ENCODE peak calls at places on chromosome 3, in nine cellular contexts. E is Right ventricle myocardium superior; U is NCI-H446 treated with DMSO at 0.1 percent for 48 hours; W is pancreas; L is effector memory CD8-positive, alpha-beta T cell; N is left kidney; A is stimulated activated CD4-positive, alpha-beta T cell treated with anti-CD3 and anti-CD28 coated beads, Interleukin-12 subunit alpha, Interleukin-12 subunit beta, amount 100 ng/mL, for 4 hours; P is NCI-H2107; B is mesenchymal stem cell. Q is an unnamed sample.

GRCh38 chr3:188788621-188789081 is 383.1 kb upstream of the TPRG1 start:
- DNase-seq in E (no peak), U (no peak), W (no peak), L (peak), N (no peak), A (peak), P (no peak), B (peak), Q (no peak)

GRCh38 chr3:44942202-44942921 is 33.6 kb downstream of the ZDHHC3 start:
- DNase-seq in E (no peak), U (no peak), W (no peak), L (no peak), N (no peak), A (no peak), P (no peak), B (peak), Q (no peak)

GRCh38 chr3:56557815-56558170 is 818 bp downstream of the CCDC66 start:
- DNase-seq in E (no peak), U (no peak), W (no peak), L (peak), N (peak), A (no peak), P (no peak), B (no peak), Q (no peak)

GRCh38 chr3:36647423-36647853 is 116.9 kb downstream of the DCLK3 start:
- DNase-seq in E (no peak), U (no peak), W (no peak), L (no peak), N (no peak), A (no peak), P (no peak), B (peak), Q (no peak)

GRCh38 chr3:98782826-98783500 is 19.8 kb downstream of the ST3GAL6 start:
- DNase-seq in E (no peak), U (no peak), W (no peak), L (no peak), N (peak), A (no peak), P (no peak), B (no peak), Q (no peak)

GRCh38 chr3:123069021-123069381 is 2.2 kb downstream of the PDIA5 start:
- DNase-seq in E (no peak), U (no peak), W (peak), L (no peak), N (no peak), A (no peak), P (no peak), B (no peak), Q (no peak)

GRCh38 chr3:46671541-46672348 is 21.7 kb downstream of the ALS2CL start:
- DNase-seq in E (no peak), U (no peak), W (peak), L (no peak), N (no peak), A (no peak), P (no peak), B (no peak), Q (no peak)

GRCh38 chr3:45154641-45155147 is 8.5 kb upstream of the CDCP1 start:
- DNase-seq in E (no peak), U (no peak), W (no peak), L (no peak), N (no peak), A (no peak), P (no peak), B (peak), Q (no peak)

GRCh38 chr3:116388867-116389385 is 56.4 kb downstream of the LSAMP start:
- DNase-seq in E (no peak), U (peak), W (no peak), L (no peak), N (no peak), A (no peak), P (no peak), B (no peak), Q (no peak)

GRCh38 chr3:157438371-157438735 is 1.7 kb downstream of the PTX3 start:
- DNase-seq in E (no peak), U (peak), W (no peak), L (no peak), N (peak), A (no peak), P (no peak), B (no peak), Q (no peak)

GRCh38 chr3:132457301-132457700 is 40.0 kb downstream of the DNAJC13 start:
- DNase-seq in E (no peak), U (no peak), W (no peak), L (no peak), N (no peak), A (no peak), P (no peak), B (no peak), Q (no peak)

GRCh38 chr3:71484452-71484851 is 99.1 kb downstream of the FOXP1 start:
- DNase-seq in E (no peak), U (no peak), W (no peak), L (no peak), N (no peak), A (no peak), P (no peak), B (no peak), Q (no peak)

GRCh38 chr3:108131105-108131794 is 40.4 kb upstream of the CD47 start:
- DNase-seq in E (no peak), U (no peak), W (no peak), L (no peak), N (no peak), A (no peak), P (no peak), B (peak), Q (no peak)

GRCh38 chr3:150062492-150062891 is 91.8 kb upstream of the PFN2 start:
- DNase-seq in E (no peak), U (peak), W (no peak), L (no peak), N (peak), A (no peak), P (no peak), B (peak), Q (no peak)

GRCh38 chr3:25555695-25556094 is 109.0 kb downstream of the TOP2B start:
- DNase-seq in E (no peak), U (no peak), W (no peak), L (no peak), N (no peak), A (no peak), P (no peak), B (no peak), Q (no peak)

GRCh38 chr3:136621628-136622027 is 130.6 kb downstream of the STAG1 start:
- DNase-seq in E (no peak), U (no peak), W (no peak), L (no peak), N (no peak), A (no peak), P (no peak), B (no peak), Q (no peak)

GRCh38 chr3:96813820-96814580 is 394 bp upstream of the EPHA6 start:
- DNase-seq in E (peak), U (peak), W (peak), L (no peak), N (peak), A (no peak), P (no peak), B (peak), Q (no peak)

GRCh38 chr3:139937674-139938279 is 2.8 kb downstream of the CLSTN2 start:
- DNase-seq in E (peak), U (peak), W (peak), L (no peak), N (peak), A (no peak), P (peak), B (peak), Q (peak)

GRCh38 chr3:100045696-100046095 is 68.6 kb downstream of the FILIP1L start:
- DNase-seq in E (peak), U (no peak), W (no peak), L (no peak), N (peak), A (no peak), P (no peak), B (peak), Q (no peak)

GRCh38 chr3:194928831-194929594 is 243.3 kb downstream of the FAM43A start:
- DNase-seq in E (peak), U (no peak), W (no peak), L (no peak), N (no peak), A (no peak), P (no peak), B (no peak), Q (no peak)

GRCh38 chr3:177606891-177607290 is 409.6 kb upstream of the TBL1XR1 start:
- DNase-seq in E (no peak), U (no peak), W (no peak), L (no peak), N (no peak), A (no peak), P (no peak), B (no peak), Q (no peak)

GRCh38 chr3:70298385-70298784 is 14.1 kb downstream of the MDFIC2 start:
- DNase-seq in E (no peak), U (no peak), W (no peak), L (no peak), N (no peak), A (no peak), P (no peak), B (no peak), Q (no peak)

GRCh38 chr3:141959921-141960554 is 83.6 kb downstream of the ATP1B3 start:
- DNase-seq in E (no peak), U (no peak), W (no peak), L (no peak), N (no peak), A (no peak), P (no peak), B (peak), Q (no peak)

GRCh38 chr3:57451150-57451846 is 92.8 kb downstream of the DNAH12 start:
- DNase-seq in E (no peak), U (no peak), W (no peak), L (no peak), N (no peak), A (no peak), P (no peak), B (no peak), Q (no peak)

GRCh38 chr3:32113981-32114566 is 7.7 kb downstream of the GPD1L start:
- DNase-seq in E (no peak), U (no peak), W (no peak), L (no peak), N (no peak), A (no peak), P (no peak), B (no peak), Q (no peak)

GRCh38 chr3:188339410-188340295 is 185.7 kb downstream of the LPP start:
- DNase-seq in E (no peak), U (no peak), W (no peak), L (peak), N (no peak), A (peak), P (no peak), B (no peak), Q (peak)

GRCh38 chr3:69012111-69012835 is 1.2 kb downstream of the EOGT start:
- DNase-seq in E (peak), U (no peak), W (peak), L (no peak), N (peak), A (no peak), P (no peak), B (peak), Q (no peak)

GRCh38 chr3:24192004-24192403 is 246.9 kb downstream of the NR1D2 start:
- DNase-seq in E (no peak), U (no peak), W (no peak), L (no peak), N (no peak), A (no peak), P (no peak), B (no peak), Q (no peak)

GRCh38 chr3:33218072-33218445 is 551 bp downstream of the SUSD5 start:
- DNase-seq in E (no peak), U (no peak), W (no peak), L (no peak), N (peak), A (no peak), P (no peak), B (peak), Q (no peak)

GRCh38 chr3:73213906-73214305 is 152.4 kb downstream of the EBLN2 start:
- DNase-seq in E (no peak), U (no peak), W (no peak), L (no peak), N (no peak), A (no peak), P (no peak), B (no peak), Q (no peak)

GRCh38 chr3:40490916-40491315 is 14.0 kb downstream of the ZNF619 start:
- DNase-seq in E (no peak), U (no peak), W (no peak), L (no peak), N (no peak), A (no peak), P (no peak), B (no peak), Q (no peak)

Q was measured in CD4-positive, CD25-positive, alpha-beta regulatory T cell.